ENCODE peak calls at places on chromosomes 13 and 19, in five cellular contexts. X, B, E, J and P are unnamed samples.

GRCh38 chr13:42746846-42747245 is 34.5 kb upstream of the FAM216B start:
- DNase-seq in E (no peak), B (no peak), J (no peak), X (no peak), P (no peak)

GRCh38 chr13:114067886-114068722 is 64.3 kb downstream of the RASA3 start:
- DNase-seq in B (no peak), E (no peak), X (no peak), J (no peak), P (no peak)

GRCh38 chr19:1098177-1099051 is 3.2 kb upstream of the POLR2E start:
- DNase-seq in X (no peak), B (no peak), J (peak; percentile 94), E (no peak), P (no peak)

GRCh38 chr13:94339116-94339687 is 140.3 kb downstream of the DCT start:
- DNase-seq in X (no peak), J (no peak), E (no peak), B (no peak), P (no peak)

GRCh38 chr13:53242015-53242414 is 213.4 kb downstream of the OLFM4 start:
- DNase-seq in B (no peak), X (no peak), J (no peak), E (no peak), P (no peak)

GRCh38 chr13:23656637-23657036 is 86.4 kb downstream of the TNFRSF19 start:
- DNase-seq in J (peak; percentile 45), E (no peak), X (no peak), B (no peak), P (no peak)

GRCh38 chr19:45995715-45996385 is 583 bp downstream of the CCDC61 start:
- DNase-seq in E (peak; percentile 28), J (no peak), X (no peak), B (no peak), P (no peak)

GRCh38 chr19:15466851-15467733 is 2.7 kb upstream of the RASAL3 start:
- DNase-seq in J (no peak), X (peak; percentile 97), B (no peak), E (no peak), P (no peak)

GRCh38 chr13:25118371-25118770 is 22.4 kb downstream of the PABPC3 start:
- DNase-seq in X (no peak), J (no peak), E (no peak), B (no peak), P (no peak)

GRCh38 chr19:54959840-54960239 is 6.3 kb upstream of the NLRP2 start:
- DNase-seq in E (no peak), B (no peak), J (no peak), X (no peak), P (no peak)

GRCh38 chr13:35478384-35479222 is 2.1 kb upstream of the MAB21L1 start:
- DNase-seq in J (no peak), B (no peak), X (no peak), E (no peak), P (peak; percentile 65)

GRCh38 chr19:55464039-55464668 is 397 bp downstream of the C19orf85 start:
- DNase-seq in E (no peak), B (no peak), J (no peak), X (no peak), P (no peak)

GRCh38 chr19:15551183-15552004 is 43.1 kb downstream of the CYP4F22 start:
- DNase-seq in B (no peak), E (peak; percentile 91), J (peak; percentile 38), X (no peak), P (peak; percentile 91)

GRCh38 chr19:18483119-18483518 is 38.8 kb downstream of the ELL start:
- DNase-seq in B (no peak), E (no peak), X (no peak), J (no peak), P (no peak)

GRCh38 chr19:49657493-49658138 is 8.0 kb downstream of the IRF3 start:
- DNase-seq in J (no peak), X (no peak), B (no peak), E (no peak), P (no peak)

GRCh38 chr13:102597029-102598015 is 536 bp downstream of the TPP2 start:
- DNase-seq in B (no peak), J (no peak), X (no peak), E (peak; percentile 18), P (peak; percentile 31)
- TF ChIP-seq CREB1 in B (no peak), J (no peak), X (no peak), E (no peak), P (no peak)

DNA sequence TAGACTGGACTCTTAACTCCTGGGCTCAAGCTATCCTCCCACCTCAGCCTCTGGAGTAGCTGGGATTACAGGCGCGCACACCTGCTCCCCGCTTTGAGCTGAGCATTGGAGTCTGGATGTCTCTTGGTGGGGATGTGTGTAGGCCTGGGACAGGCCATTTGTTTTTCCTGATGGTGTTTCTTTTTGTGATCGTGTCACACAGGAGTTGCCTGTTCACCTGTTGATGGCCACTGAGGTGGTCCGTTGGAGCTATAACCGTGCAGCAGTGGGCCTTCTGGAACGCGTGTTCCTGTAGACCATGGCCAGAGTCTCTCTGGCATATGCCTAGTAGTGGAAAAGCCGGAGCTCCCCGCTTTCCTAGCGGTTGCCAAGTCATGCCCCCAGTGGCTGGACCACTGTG is 3.5 kb downstream of the PAK4 start:
- DNase-seq in J (no peak), X (no peak), E (no peak), B (no peak), P (no peak)
- H3K4me2 ChIP-seq in J (no peak overlapping the region), X (no peak overlapping the region), E (no peak overlapping the region), B (no peak overlapping the region), P (no peak overlapping the region)

GRCh38 chr19:7787602-7788177 is 24.6 kb downstream of the CLEC4M start:
- DNase-seq in J (no peak), B (no peak), E (no peak), X (no peak), P (no peak)
- H3K4me3 ChIP-seq in J (no peak overlapping the region), B (peak overlapping the region; percentile 45), E (no peak overlapping the region), X (no peak overlapping the region), P (peak overlapping the region; percentile 75)

GRCh38 chr19:21693399-21693798 is 74.0 kb downstream of the ZNF100 start:
- DNase-seq in X (no peak), B (no peak), E (no peak), J (no peak), P (no peak)
- TF ChIP-seq CREB1 in X (no peak), B (no peak), E (no peak), J (no peak), P (no peak)